ENCODE peak calls at places on chromosomes 11 and 22, in eight cellular contexts. W is H1, B is A549, A is sigmoid colon, D is tibial nerve, H is K562, Y is HepG2, Z is stomach. K is an unnamed sample.

GRCh38 chr11:27012254-27012921 is 18.5 kb downstream of the FIBIN start:
- DNase-seq in B (no peak), Y (no peak), W (no peak), D (no peak), A (no peak), Z (no peak), H (no peak), K (no peak)

GRCh38 chr11:1931326-1931725 is 11.8 kb downstream of the TNNT3 start:
- DNase-seq in H (no peak), D (no peak), A (no peak), B (no peak), Z (no peak), W (no peak), Y (no peak), K (no peak)

GRCh38 chr11:19713221-19714092 is 820 bp downstream of the NAV2 start:
- DNase-seq in Y (no peak), H (no peak), D (no peak), W (no peak), Z (no peak), A (peak), B (no peak), K (no peak)

GRCh38 chr11:130407978-130408377 is 20.4 kb downstream of the ADAMTS8 start:
- DNase-seq in W (no peak), B (peak), D (no peak), A (peak), H (no peak), Z (no peak), Y (no peak), K (no peak)

GRCh38 chr11:69941546-69942332 is 122.5 kb upstream of the FGF3 start:
- DNase-seq in Z (no peak), W (no peak), Y (no peak), D (no peak), B (no peak), H (no peak), A (peak), K (no peak)

GRCh38 chr22:19576460-19577421 is 52.5 kb upstream of the CLDN5 start:
- DNase-seq in W (no peak), D (no peak), Y (no peak), H (peak), Z (no peak), B (no peak), A (peak), K (no peak)

GRCh38 chr11:67732045-67732787 is 57.8 kb upstream of the ALDH3B2 start:
- DNase-seq in B (peak), A (no peak), Y (no peak), D (no peak), H (peak), Z (no peak), W (no peak), K (no peak)

GRCh38 chr11:65899356-65900124 is 648 bp downstream of the FOSL1 start:
- DNase-seq in H (peak), W (no peak), A (peak), D (no peak), B (peak), Y (peak), Z (peak), K (no peak)

GRCh38 chr22:19038164-19038546 is 84.1 kb downstream of the DGCR2 start:
- DNase-seq in A (no peak), W (no peak), H (no peak), D (no peak), Y (no peak), Z (no peak), B (no peak), K (no peak)

GRCh38 chr11:27201454-27202302 is 161.1 kb downstream of the BBOX1 start:
- DNase-seq in D (peak), A (peak), Z (peak), W (no peak), H (peak), B (peak), Y (peak), K (no peak)

GRCh38 chr11:61007971-61008896 is 36.8 kb downstream of the CD6 start:
- DNase-seq in B (no peak), Z (no peak), Y (no peak), D (no peak), H (peak), A (no peak), W (peak), K (no peak)

GRCh38 chr11:134266841-134267251 is 9.3 kb upstream of the GLB1L3 start:
- DNase-seq in Z (no peak), Y (no peak), D (peak), W (no peak), B (no peak), H (no peak), A (no peak), K (no peak)

GRCh38 chr11:102930451-102930850 is 25.1 kb downstream of the MMP13 start:
- DNase-seq in Z (no peak), A (no peak), B (no peak), W (no peak), Y (no peak), H (no peak), D (no peak), K (no peak)

DNA sequence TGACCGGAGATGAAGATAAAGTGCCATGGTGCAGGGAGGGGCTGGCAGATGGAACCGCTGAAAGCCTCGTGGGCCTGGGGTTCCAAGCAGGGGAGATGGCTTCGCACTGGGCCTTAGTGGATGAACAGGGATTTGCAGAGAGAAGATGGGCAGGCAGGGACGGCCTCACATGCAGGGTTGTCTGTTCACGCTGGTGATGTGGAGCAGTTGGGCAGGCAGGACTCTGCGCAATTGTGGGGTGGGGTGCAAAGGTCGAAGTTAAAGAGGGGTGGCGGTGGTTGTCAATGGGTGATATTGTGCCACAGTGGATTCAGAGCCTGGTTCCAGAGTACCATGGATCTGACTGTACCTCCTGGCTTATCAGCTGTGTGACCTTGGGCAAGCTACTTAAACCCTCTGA is 7.9 kb downstream of the MB start:
- DNase-seq in H (no peak), W (no peak), A (no peak), D (no peak), Z (no peak), B (no peak), Y (no peak), K (no peak)
- H3K4me3 ChIP-seq in H (no peak), W (no peak), A (no peak), D (no peak), Z (no peak), B (no peak), Y (no peak), K (no peak)

DNA sequence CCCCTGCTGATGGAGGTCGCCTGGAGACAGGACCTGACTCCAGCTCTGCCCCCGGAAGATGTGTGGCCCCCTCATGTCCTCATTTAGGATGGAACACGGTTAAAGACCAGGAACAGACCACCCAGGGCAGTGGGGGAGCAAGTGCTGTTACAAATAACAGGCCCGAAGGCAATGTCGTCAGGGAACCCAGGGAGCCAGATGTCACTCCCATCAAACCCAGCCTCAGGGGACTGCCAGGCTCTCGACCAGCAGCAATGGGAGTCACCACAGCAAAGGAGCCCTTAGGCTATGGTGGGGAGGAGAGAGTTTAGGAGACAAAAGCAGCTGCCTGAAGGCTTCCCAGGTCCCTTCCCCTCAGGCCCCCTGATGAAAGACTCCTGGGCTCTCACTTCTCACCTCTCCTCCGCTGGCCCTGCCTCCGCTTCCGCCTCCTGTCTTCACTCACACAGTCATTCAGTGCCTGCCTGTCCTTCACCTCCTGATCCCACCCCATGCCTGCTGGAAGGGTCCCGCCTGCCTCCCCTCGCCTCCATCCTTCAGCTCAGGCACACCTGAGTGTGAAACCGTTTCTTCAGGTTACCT is 4.4 kb downstream of the RPS19BP1 start:
- DNase-seq in B (no peak), A (no peak), W (no peak), Z (no peak), D (no peak), Y (no peak), H (no peak), K (no peak)
- TF ChIP-seq EP300 in B (no peak), A (no peak), W (no peak), Z (no peak), D (no peak), Y (no peak), H (no peak), K (no peak)

GRCh38 chr11:128520206-128520885 is 67.0 kb downstream of the ETS1 start:
- DNase-seq in Y (no peak), B (no peak), W (no peak), Z (no peak), A (no peak), H (no peak), D (no peak), K (no peak)
- H3K4me3 ChIP-seq in Y (no peak), B (peak), W (no peak), Z (peak), A (peak), H (no peak), D (peak), K (peak)

GRCh38 chr11:128890543-128891409 is at the start of gene KCNJ5:
- DNase-seq in H (no peak), W (no peak), Z (peak), D (no peak), B (peak), A (no peak), Y (no peak), K (no peak)
- TF ChIP-seq EP300 in H (no peak), W (no peak), Z (no peak), D (no peak), B (no peak), A (no peak), Y (no peak), K (no peak)

GRCh38 chr22:31137721-31138120 is 2.6 kb downstream of the PLA2G3 start:
- DNase-seq in H (no peak), D (no peak), Z (no peak), B (no peak), A (no peak), Y (no peak), W (no peak), K (no peak)

GRCh38 chr22:31140746-31141145 is 438 bp upstream of the PLA2G3 start:
- DNase-seq in D (no peak), Z (peak), Y (no peak), B (no peak), H (no peak), W (no peak), A (no peak), K (no peak)

GRCh38 chr22:31138126-31138525 is 2.2 kb downstream of the PLA2G3 start:
- DNase-seq in W (no peak), A (no peak), H (no peak), Y (no peak), B (no peak), Z (no peak), D (no peak), K (no peak)

GRCh38 chr22:31139866-31140716 is at the start of gene PLA2G3:
- DNase-seq in D (no peak), W (peak), B (no peak), Z (peak), Y (peak), H (peak), A (no peak), K (no peak)

DNA sequence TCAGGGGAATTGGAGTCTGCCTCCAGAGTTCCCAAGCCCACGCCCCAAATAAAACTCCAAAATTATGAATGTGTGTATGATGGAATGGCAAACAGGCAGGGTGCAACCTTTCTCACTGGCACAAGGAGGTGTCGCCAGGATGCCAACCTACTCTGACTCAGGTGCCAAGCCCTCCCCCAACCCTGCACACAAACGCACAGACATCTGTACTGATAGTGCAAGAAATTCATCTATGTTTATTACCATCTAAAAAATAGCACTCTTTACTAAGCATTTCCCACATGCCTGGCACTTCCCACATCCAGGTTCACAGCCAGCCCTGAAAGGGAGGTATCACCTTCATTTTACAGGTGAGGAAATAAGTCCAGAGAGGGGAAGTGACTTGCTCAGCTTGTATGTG is 1.2 kb downstream of the PLA2G3 start:
- DNase-seq in Z (no peak), H (no peak), D (no peak), A (no peak), B (no peak), Y (no peak), W (no peak), K (no peak)
- H3K4me3 ChIP-seq in Z (no peak), H (no peak), D (no peak), A (no peak), B (no peak), Y (no peak), W (peak), K (no peak)

DNA sequence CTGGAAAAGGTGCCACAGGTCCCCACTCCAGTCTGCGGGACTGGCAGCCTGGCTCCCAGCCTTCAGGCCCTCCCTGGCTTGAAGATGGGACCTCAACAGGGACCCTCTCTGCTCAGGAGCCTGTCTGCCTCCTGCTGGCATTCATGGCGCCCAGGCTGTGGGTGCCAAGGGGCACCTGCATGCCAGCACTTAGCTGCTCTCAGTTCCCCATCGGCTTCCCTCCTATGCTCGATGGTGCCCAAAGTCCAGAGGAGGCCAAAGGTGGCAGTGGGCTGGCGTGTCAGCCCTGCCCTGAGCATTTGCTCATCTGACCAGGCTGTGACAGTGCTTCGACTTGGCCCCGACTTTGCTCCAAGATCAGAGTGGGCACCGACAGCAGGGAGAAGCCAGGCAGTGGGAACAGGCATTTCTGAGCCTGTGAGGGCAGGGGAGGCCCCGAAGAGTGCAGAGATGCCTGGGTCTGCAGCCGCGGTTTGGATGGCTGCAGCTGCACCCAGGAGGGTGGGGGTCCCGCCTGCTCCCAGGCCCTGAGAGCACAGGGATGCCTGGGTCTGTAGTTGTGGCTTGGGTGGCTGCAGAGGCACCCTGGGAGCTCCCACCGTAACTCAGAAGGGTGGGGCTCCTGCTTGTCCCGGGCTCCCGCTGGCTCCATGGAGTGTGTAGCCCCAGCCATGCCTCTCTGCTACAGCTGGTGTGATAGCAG is 463.6 kb downstream of the TBC1D22A start:
- DNase-seq in H (no peak), A (peak), Z (no peak), D (no peak), W (no peak), B (no peak), Y (no peak), K (peak)
- TF ChIP-seq EP300 in H (no peak), A (no peak), Z (no peak), D (no peak), W (no peak), B (no peak), Y (no peak), K (no peak)

GRCh38 chr11:75553889-75554257 is 8.2 kb upstream of the SERPINH1 start:
- DNase-seq in B (no peak), H (no peak), Y (no peak), A (no peak), W (no peak), D (no peak), Z (no peak), K (no peak)

GRCh38 chr11:75555079-75555811 is 6.8 kb upstream of the SERPINH1 start:
- DNase-seq in Y (no peak), W (no peak), A (peak), Z (no peak), B (no peak), D (no peak), H (no peak), K (no peak)

GRCh38 chr11:75557649-75558494 is 4.2 kb upstream of the SERPINH1 start:
- DNase-seq in B (no peak), H (no peak), W (no peak), Z (no peak), Y (no peak), D (peak), A (peak), K (no peak)

GRCh38 chr11:75553182-75553581 is 8.9 kb upstream of the SERPINH1 start:
- DNase-seq in H (no peak), B (no peak), Z (no peak), W (no peak), Y (no peak), A (peak), D (no peak), K (no peak)

GRCh38 chr11:75554258-75555022 is 7.6 kb upstream of the SERPINH1 start:
- DNase-seq in D (peak), H (peak), W (no peak), Y (peak), B (no peak), A (peak), Z (peak), K (peak)
- H3K4me3 ChIP-seq in D (no peak), H (no peak), W (no peak), Y (peak), B (no peak), A (no peak), Z (no peak), K (peak)

GRCh38 chr11:117980716-117981115 is 5.5 kb upstream of the IL10RA start:
- DNase-seq in W (no peak), A (no peak), H (no peak), Z (no peak), Y (no peak), D (no peak), B (no peak), K (peak)

GRCh38 chr11:117976445-117976844 is 9.7 kb upstream of the IL10RA start:
- DNase-seq in Z (no peak), W (no peak), A (no peak), H (no peak), D (no peak), B (no peak), Y (no peak), K (no peak)

GRCh38 chr11:117978982-117979381 is 7.2 kb upstream of the IL10RA start:
- DNase-seq in W (no peak), Y (no peak), H (no peak), B (no peak), A (no peak), Z (no peak), D (no peak), K (peak)

GRCh38 chr11:117980280-117980679 is 5.9 kb upstream of the IL10RA start:
- DNase-seq in Y (no peak), A (no peak), H (no peak), B (no peak), Z (no peak), D (no peak), W (no peak), K (no peak)

GRCh38 chr11:117979481-117980211 is 6.5 kb upstream of the IL10RA start:
- DNase-seq in Y (no peak), W (no peak), H (no peak), D (no peak), A (no peak), Z (no peak), B (no peak), K (peak)
- TF ChIP-seq EP300 in Y (no peak), W (no peak), H (no peak), D (no peak), A (no peak), Z (no peak), B (no peak), K (no peak)

K was measured in esophagus muscularis mucosa.